ENCODE peak calls at places on chromosomes 6 and 20, in ten cellular contexts. Q, J, A, U, H, P, X, B, S and L are unnamed samples.

GRCh38 chr6:157759028-157759427 is 64.0 kb upstream of the SNX9 start:
- DNase-seq in Q (peak; percentile 43), J (no peak), A (no peak), U (no peak), H (no peak), P (no peak), X (no peak), B (no peak), S (no peak), L (no peak)

GRCh38 chr6:139925894-139926641 is 551.6 kb upstream of the CITED2 start:
- DNase-seq in Q (no peak), J (no peak), A (no peak), U (peak; percentile 70), H (no peak), P (no peak), X (no peak), B (no peak), S (no peak), L (no peak)

GRCh38 chr20:34495928-34496327 is 20.3 kb upstream of the DYNLRB1 start:
- DNase-seq in Q (no peak), J (no peak), A (no peak), U (no peak), H (no peak), P (no peak), X (no peak), B (no peak), S (no peak), L (no peak)

GRCh38 chr6:169833258-169833794 is 81.9 kb downstream of the ERMARD start:
- DNase-seq in Q (no peak), J (no peak), A (no peak), U (no peak), H (no peak), P (no peak), X (no peak), B (no peak), S (no peak), L (no peak)

GRCh38 chr6:109073344-109074235 is 21.1 kb downstream of the SESN1 start:
- DNase-seq in Q (peak; percentile 21), J (peak; percentile 31), A (peak; percentile 44), U (no peak), H (peak; percentile 60), P (peak; percentile 39), X (peak; percentile 51), B (no peak), S (peak; percentile 68), L (no peak)

GRCh38 chr6:139449611-139450000 is 75.2 kb upstream of the CITED2 start:
- DNase-seq in Q (no peak), J (no peak), A (no peak), U (no peak), H (no peak), P (no peak), X (no peak), B (no peak), S (no peak), L (no peak)

GRCh38 chr20:57900226-57900905 is 190.6 kb upstream of the PMEPA1 start:
- DNase-seq in Q (no peak), J (no peak), A (no peak), U (no peak), H (no peak), P (no peak), X (no peak), B (no peak), S (no peak), L (no peak)

GRCh38 chr6:36364669-36365479 is 22.6 kb downstream of the ETV7 start:
- DNase-seq in Q (peak; percentile 58), J (no peak), A (peak; percentile 80), U (no peak), H (no peak), P (no peak), X (no peak), B (no peak), S (no peak), L (no peak)

GRCh38 chr6:138377844-138378243 is at the start of gene SMIM28:
- DNase-seq in Q (no peak), J (no peak), A (no peak), U (no peak), H (no peak), P (no peak), X (no peak), B (peak; percentile 43), S (no peak), L (no peak)

GRCh38 chr20:24131684-24132083 is 143.1 kb upstream of the GGTLC1 start:
- DNase-seq in Q (no peak), J (no peak), A (no peak), U (no peak), H (no peak), P (no peak), X (no peak), B (no peak), S (no peak), L (no peak)

GRCh38 chr20:46128310-46129151 is 10.4 kb downstream of the CD40 start:
- DNase-seq in Q (no peak), J (no peak), A (no peak), U (no peak), H (no peak), P (no peak), X (peak; percentile 86), B (peak; percentile 29), S (peak; percentile 24), L (no peak)

GRCh38 chr6:154457881-154458284 is 52.6 kb downstream of the CNKSR3 start:
- DNase-seq in Q (no peak), J (no peak), A (no peak), U (no peak), H (no peak), P (no peak), X (no peak), B (no peak), S (no peak), L (peak; percentile 80)

GRCh38 chr6:160912411-160912810 is 79.2 kb upstream of the MAP3K4 start:
- DNase-seq in Q (no peak), J (no peak), A (no peak), U (no peak), H (no peak), P (no peak), X (no peak), B (no peak), S (no peak), L (no peak)

GRCh38 chr6:160933256-160933655 is 58.3 kb upstream of the MAP3K4 start:
- DNase-seq in Q (no peak), J (no peak), A (no peak), U (no peak), H (no peak), P (no peak), X (peak; percentile 38), B (no peak), S (no peak), L (no peak)

GRCh38 chr6:150503586-150504339 is 95.9 kb upstream of the PLEKHG1 start:
- DNase-seq in Q (no peak), J (no peak), A (no peak), U (no peak), H (no peak), P (no peak), X (no peak), B (no peak), S (no peak), L (no peak)

GRCh38 chr6:36962874-36963273 is 8.3 kb downstream of the PI16 start:
- DNase-seq in Q (no peak), J (peak; percentile 83), A (peak; percentile 91), U (no peak), H (peak; percentile 55), P (peak; percentile 37), X (peak; percentile 93), B (peak; percentile 45), S (peak; percentile 69), L (no peak)

GRCh38 chr6:46828939-46829338 is 35.8 kb downstream of the MEP1A start:
- DNase-seq in Q (no peak), J (no peak), A (no peak), U (no peak), H (no peak), P (no peak), X (no peak), B (no peak), S (no peak), L (no peak)

GRCh38 chr20:37586078-37586477 is 58.4 kb upstream of the BLCAP start:
- DNase-seq in Q (no peak), J (no peak), A (no peak), U (no peak), H (no peak), P (no peak), X (no peak), B (no peak), S (no peak), L (no peak)

GRCh38 chr20:34018166-34018565 is 24.5 kb downstream of the RALY start:
- DNase-seq in Q (no peak), J (no peak), A (no peak), U (no peak), H (no peak), P (no peak), X (no peak), B (no peak), S (no peak), L (no peak)

GRCh38 chr6:38708483-38708882 is 5.5 kb upstream of the GLO1 start:
- DNase-seq in Q (no peak), J (no peak), A (no peak), U (no peak), H (no peak), P (no peak), X (no peak), B (no peak), S (no peak), L (no peak)

GRCh38 chr6:150293423-150294280 is 75.2 kb upstream of the IYD start:
- DNase-seq in Q (peak; percentile 45), J (no peak), A (no peak), U (no peak), H (no peak), P (no peak), X (no peak), B (no peak), S (no peak), L (no peak)

GRCh38 chr20:48649868-48650267 is 177.9 kb downstream of the PREX1 start:
- DNase-seq in Q (no peak), J (no peak), A (no peak), U (no peak), H (no peak), P (no peak), X (no peak), B (no peak), S (no peak), L (no peak)

GRCh38 chr6:145028144-145028818 is 707.0 kb downstream of the EPM2A start:
- DNase-seq in Q (peak; percentile 38), J (no peak), A (peak; percentile 45), U (no peak), H (no peak), P (peak; percentile 72), X (peak; percentile 59), B (no peak), S (no peak), L (peak; percentile 69)

GRCh38 chr6:90393232-90393884 is 96.7 kb upstream of the BACH2 start:
- DNase-seq in Q (peak; percentile 27), J (peak; percentile 65), A (peak; percentile 45), U (no peak), H (peak; percentile 76), P (peak; percentile 41), X (peak; percentile 66), B (no peak), S (peak; percentile 54), L (no peak)

GRCh38 chr6:44004136-44004535 is 123.1 kb downstream of the MRPL14 start:
- DNase-seq in Q (no peak), J (no peak), A (no peak), U (no peak), H (no peak), P (no peak), X (no peak), B (no peak), S (no peak), L (no peak)

GRCh38 chr20:15033269-15033668 is 695.9 kb upstream of the FLRT3 start:
- DNase-seq in Q (no peak), J (no peak), A (no peak), U (no peak), H (no peak), P (no peak), X (no peak), B (no peak), S (no peak), L (no peak)

GRCh38 chr6:100463685-100464161 is 998 bp downstream of the SIM1 start:
- DNase-seq in Q (peak; percentile 21), J (no peak), A (peak; percentile 21), U (no peak), H (no peak), P (no peak), X (no peak), B (no peak), S (no peak), L (no peak)

GRCh38 chr20:50575869-50576720 is 65.9 kb downstream of the PTPN1 start:
- DNase-seq in Q (peak; percentile 34), J (peak; percentile 37), A (no peak), U (no peak), H (peak; percentile 33), P (peak; percentile 61), X (peak; percentile 79), B (peak; percentile 76), S (peak; percentile 61), L (no peak)